ENCODE peak calls at places on chromosome 15, in eight cellular contexts. K is HFFc6, L is OCI-LY7, D is frontal cortex, H is WTC11, W is neural crest cell, T is GDM1, P is T-helper 1 cell. S is an unnamed sample.

GRCh38 chr15:89812126-89812846 is 2.4 kb downstream of the ANPEP start:
- DNase-seq in K (peak; percentile 61), L (no peak), D (peak; percentile 38), H (no peak), W (no peak), T (no peak), P (no peak), S (peak; percentile 21)

GRCh38 chr15:36029606-36030005 is 483.6 kb upstream of the DPH6 start:
- DNase-seq in K (peak; percentile 76), L (no peak), D (no peak), H (no peak), W (no peak), T (no peak), P (no peak), S (peak; percentile 5)

GRCh38 chr15:49847436-49847835 is 226.6 kb downstream of the DTWD1 start:
- DNase-seq in K (peak; percentile 28), L (no peak), D (no peak), H (no peak), W (no peak), T (no peak), P (no peak), S (peak; percentile 54)

GRCh38 chr15:65931221-65931620 is 61.9 kb downstream of the RAB11A start:
- DNase-seq in K (no peak), L (no peak), D (no peak), H (no peak), W (no peak), T (no peak), P (no peak), S (no peak)

GRCh38 chr15:25706176-25706970 is 156.8 kb downstream of the ATP10A start:
- DNase-seq in K (no peak), L (no peak), D (no peak), H (no peak), W (no peak), T (no peak), P (no peak), S (no peak)

GRCh38 chr15:59339252-59339672 is 33.4 kb downstream of the MYO1E start:
- DNase-seq in K (peak; percentile 64), L (no peak), D (no peak), H (no peak), W (no peak), T (no peak), P (no peak), S (peak; percentile 30)

GRCh38 chr15:90955911-90956310 is 1.2 kb downstream of the RCCD1 start:
- DNase-seq in K (no peak), L (peak; percentile 52), D (no peak), H (no peak), W (no peak), T (no peak), P (no peak), S (no peak)

GRCh38 chr15:35748105-35748504 is 202.1 kb upstream of the DPH6 start:
- DNase-seq in K (no peak), L (no peak), D (no peak), H (peak; percentile 13), W (no peak), T (no peak), P (no peak), S (no peak)

GRCh38 chr15:75651810-75652543 is 4.3 kb downstream of the SNX33 start:
- DNase-seq in K (no peak), L (no peak), D (no peak), H (no peak), W (no peak), T (no peak), P (no peak), S (no peak)

GRCh38 chr15:47769166-47769565 is 51.9 kb downstream of the SEMA6D start:
- DNase-seq in K (no peak), L (no peak), D (no peak), H (no peak), W (no peak), T (no peak), P (no peak), S (no peak)

GRCh38 chr15:64144565-64145281 is 6.8 kb upstream of the SNX22 start:
- DNase-seq in K (no peak), L (peak; percentile 35), D (no peak), H (no peak), W (no peak), T (no peak), P (no peak), S (peak; percentile 62)

GRCh38 chr15:31283046-31283445 is 43.6 kb upstream of the KLF13 start:
- DNase-seq in K (no peak), L (no peak), D (no peak), H (no peak), W (no peak), T (no peak), P (no peak), S (no peak)